ENCODE peak calls at places on chromosomes 13 and 19, in nine cellular contexts. One of them, this sample, is unnamed. For H3K9me2, the result is how much of the 10 kb centered on the place peaks cover.

GRCh38 chr13:109135018-109135417 is 505.6 kb downstream of the MYO16 start:
- DNase-seq in Karpas-422: peak
- DNase-seq in OCI-LY7: peak
- DNase-seq in PC-9: no peak
- DNase-seq in HCT116: no peak
- DNase-seq in hepatocyte: no peak
- DNase-seq in PC-3: peak
- DNase-seq in GM23338: no peak
- DNase-seq in GM23248: no peak
- DNase-seq in this sample: no peak

GRCh38 chr13:75372517-75372916 is 109.5 kb downstream of the TBC1D4 start:
- DNase-seq in PC-9: peak
- DNase-seq in GM23248: peak
- DNase-seq in PC-3: peak
- DNase-seq in HCT116: no peak
- DNase-seq in OCI-LY7: peak
- DNase-seq in GM23338: peak
- DNase-seq in hepatocyte: peak
- DNase-seq in Karpas-422: peak
- DNase-seq in this sample: peak

GRCh38 chr19:39317476-39317875 is 3.2 kb downstream of the LRFN1 start:
- DNase-seq in Karpas-422: no peak
- DNase-seq in hepatocyte: no peak
- DNase-seq in GM23248: no peak
- DNase-seq in HCT116: no peak
- DNase-seq in OCI-LY7: no peak
- DNase-seq in PC-9: no peak
- DNase-seq in GM23338: no peak
- DNase-seq in PC-3: no peak
- DNase-seq in this sample: no peak

GRCh38 chr13:31530883-31531282 is 208.4 kb upstream of the RXFP2 start:
- DNase-seq in PC-9: no peak
- DNase-seq in hepatocyte: no peak
- DNase-seq in OCI-LY7: no peak
- DNase-seq in HCT116: no peak
- DNase-seq in Karpas-422: no peak
- DNase-seq in GM23248: no peak
- DNase-seq in PC-3: no peak
- DNase-seq in GM23338: no peak
- DNase-seq in this sample: no peak

GRCh38 chr19:1857648-1858326 is 5.6 kb downstream of the KLF16 start:
- DNase-seq in Karpas-422: peak
- DNase-seq in hepatocyte: no peak
- DNase-seq in GM23248: no peak
- DNase-seq in OCI-LY7: no peak
- DNase-seq in PC-3: no peak
- DNase-seq in HCT116: no peak
- DNase-seq in PC-9: no peak
- DNase-seq in GM23338: no peak
- DNase-seq in this sample: no peak

GRCh38 chr13:59000770-59001169 is 1163.0 kb downstream of the DIAPH3 start:
- DNase-seq in hepatocyte: no peak
- DNase-seq in PC-9: no peak
- DNase-seq in OCI-LY7: no peak
- DNase-seq in GM23248: no peak
- DNase-seq in PC-3: no peak
- DNase-seq in GM23338: no peak
- DNase-seq in Karpas-422: no peak
- DNase-seq in HCT116: no peak
- DNase-seq in this sample: no peak

GRCh38 chr13:36430247-36431203 is 1.8 kb upstream of the CCNA1 start:
- DNase-seq in hepatocyte: no peak
- DNase-seq in OCI-LY7: no peak
- DNase-seq in PC-9: no peak
- DNase-seq in PC-3: no peak
- DNase-seq in GM23338: peak
- DNase-seq in Karpas-422: no peak
- DNase-seq in GM23248: peak
- DNase-seq in HCT116: no peak
- DNase-seq in this sample: no peak

GRCh38 chr19:10566658-10567410 is 1.0 kb upstream of the KRI1 start:
- DNase-seq in GM23248: peak
- DNase-seq in Karpas-422: peak
- DNase-seq in GM23338: no peak
- DNase-seq in PC-9: no peak
- DNase-seq in hepatocyte: no peak
- DNase-seq in PC-3: no peak
- DNase-seq in HCT116: no peak
- DNase-seq in OCI-LY7: peak
- DNase-seq in this sample: peak

GRCh38 chr13:93771782-93772181 is 545.2 kb downstream of the GPC6 start:
- DNase-seq in HCT116: no peak
- DNase-seq in OCI-LY7: no peak
- DNase-seq in PC-9: no peak
- DNase-seq in Karpas-422: no peak
- DNase-seq in GM23248: peak
- DNase-seq in GM23338: no peak
- DNase-seq in PC-3: peak
- DNase-seq in hepatocyte: no peak
- DNase-seq in this sample: no peak

GRCh38 chr19:22523940-22524339 is 101.8 kb upstream of the ZNF98 start:
- DNase-seq in GM23248: no peak
- DNase-seq in PC-9: no peak
- DNase-seq in hepatocyte: no peak
- DNase-seq in PC-3: no peak
- DNase-seq in GM23338: no peak
- DNase-seq in OCI-LY7: no peak
- DNase-seq in HCT116: no peak
- DNase-seq in Karpas-422: no peak
- DNase-seq in this sample: no peak

DNA sequence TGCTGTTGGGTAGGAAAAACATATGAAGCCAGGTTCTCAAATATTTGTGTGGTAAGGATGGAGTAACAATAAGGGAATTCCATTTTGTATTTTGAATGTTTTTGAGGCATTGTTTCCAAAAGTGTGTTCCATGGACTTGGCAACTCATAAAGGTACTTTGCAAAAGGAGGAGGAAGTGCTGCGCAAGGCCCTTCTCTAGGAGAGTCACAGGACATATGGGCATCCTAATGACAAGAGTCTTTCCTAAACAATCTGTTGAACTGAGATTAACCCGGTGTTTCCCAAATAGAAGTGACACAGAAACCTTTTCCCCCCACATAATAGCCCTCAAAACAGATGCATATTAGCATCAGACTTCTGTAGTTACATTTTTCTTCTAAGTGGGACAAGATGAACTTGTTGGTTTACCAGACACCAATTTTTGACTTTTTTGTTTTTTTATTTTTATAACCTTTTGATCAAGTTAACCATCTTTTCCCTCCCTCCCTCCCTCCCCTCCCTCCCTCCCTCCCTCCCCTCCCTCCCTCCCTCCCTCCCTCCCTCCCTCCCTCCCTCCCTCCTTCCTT is 209.3 kb downstream of the PCCA start:
- DNase-seq in OCI-LY7: no peak
- DNase-seq in HCT116: no peak
- DNase-seq in hepatocyte: no peak
- DNase-seq in GM23248: no peak
- DNase-seq in PC-9: no peak
- DNase-seq in Karpas-422: no peak
- DNase-seq in GM23338: no peak
- DNase-seq in PC-3: no peak
- DNase-seq in this sample: no peak
- H3K9me2 ChIP-seq in OCI-LY7: under half
- H3K9me2 ChIP-seq in HCT116: under half
- H3K9me2 ChIP-seq in hepatocyte: under half
- H3K9me2 ChIP-seq in GM23248: under half
- H3K9me2 ChIP-seq in PC-9: under half
- H3K9me2 ChIP-seq in Karpas-422: under half
- H3K9me2 ChIP-seq in GM23338: under half
- H3K9me2 ChIP-seq in PC-3: under half
- H3K9me2 ChIP-seq in this sample: under half

GRCh38 chr13:110289174-110289573 is 17.8 kb downstream of the COL4A1 start:
- DNase-seq in Karpas-422: no peak
- DNase-seq in PC-3: no peak
- DNase-seq in GM23248: no peak
- DNase-seq in PC-9: no peak
- DNase-seq in OCI-LY7: no peak
- DNase-seq in HCT116: no peak
- DNase-seq in GM23338: no peak
- DNase-seq in hepatocyte: no peak
- DNase-seq in this sample: no peak

GRCh38 chr13:110287031-110287828 is 19.7 kb downstream of the COL4A1 start:
- DNase-seq in GM23248: no peak
- DNase-seq in OCI-LY7: no peak
- DNase-seq in Karpas-422: no peak
- DNase-seq in hepatocyte: no peak
- DNase-seq in HCT116: no peak
- DNase-seq in PC-9: peak
- DNase-seq in PC-3: no peak
- DNase-seq in GM23338: no peak
- DNase-seq in this sample: no peak

GRCh38 chr13:110283661-110284516 is 23.1 kb downstream of the COL4A1 start:
- DNase-seq in PC-3: no peak
- DNase-seq in OCI-LY7: no peak
- DNase-seq in Karpas-422: no peak
- DNase-seq in hepatocyte: no peak
- DNase-seq in GM23248: peak
- DNase-seq in GM23338: no peak
- DNase-seq in PC-9: no peak
- DNase-seq in HCT116: no peak
- DNase-seq in this sample: no peak

GRCh38 chr13:110284809-110285519 is 22.0 kb downstream of the COL4A1 start:
- DNase-seq in HCT116: no peak
- DNase-seq in PC-3: no peak
- DNase-seq in GM23248: no peak
- DNase-seq in GM23338: no peak
- DNase-seq in PC-9: no peak
- DNase-seq in hepatocyte: no peak
- DNase-seq in OCI-LY7: no peak
- DNase-seq in Karpas-422: no peak
- DNase-seq in this sample: no peak

DNA sequence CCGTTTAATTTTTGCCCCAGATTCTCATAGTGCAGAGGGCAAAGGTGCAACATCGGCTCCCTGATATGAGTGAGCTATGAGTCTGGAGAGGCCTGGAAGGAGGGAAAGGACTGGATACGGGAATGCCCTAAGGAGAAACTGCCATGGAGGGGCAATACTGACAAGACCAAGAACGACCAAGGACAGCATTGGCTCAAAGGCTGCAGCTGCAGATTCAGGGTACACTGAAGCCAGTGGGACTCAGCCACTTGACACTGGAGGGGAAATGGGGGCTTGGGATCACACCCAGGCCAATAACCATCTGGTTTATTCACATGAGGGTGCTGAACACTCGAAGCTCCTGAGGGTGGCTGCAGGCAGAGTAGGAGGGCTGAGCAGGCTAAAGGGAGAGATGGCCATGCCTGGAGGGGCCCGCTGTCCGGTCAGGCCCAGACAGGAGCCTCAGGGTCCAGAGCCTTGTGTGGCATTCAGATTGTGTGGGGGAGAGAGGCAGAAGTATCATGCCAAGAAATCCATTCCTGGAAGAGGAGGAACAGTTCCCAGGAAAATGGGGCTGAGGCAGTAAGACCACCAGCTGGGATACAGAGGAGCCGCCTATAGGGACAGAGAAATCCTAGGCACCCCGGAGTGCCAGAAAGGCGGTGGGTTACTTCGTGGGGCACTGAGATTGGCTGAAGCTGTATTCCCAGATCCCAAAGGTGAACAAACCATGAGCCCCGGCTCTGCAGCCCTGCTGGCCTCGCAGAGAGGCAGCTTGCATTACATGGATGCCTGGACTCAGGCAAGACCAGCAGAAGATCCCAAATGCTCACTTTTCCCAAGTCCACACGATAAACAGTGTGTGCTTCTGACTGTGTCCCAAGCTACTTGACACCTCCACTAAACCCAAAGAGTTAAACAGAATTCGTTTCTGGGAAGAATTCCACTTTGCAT is 20.7 kb downstream of the COL4A1 start:
- DNase-seq in PC-9: no peak
- DNase-seq in PC-3: no peak
- DNase-seq in GM23338: no peak
- DNase-seq in GM23248: no peak
- DNase-seq in OCI-LY7: no peak
- DNase-seq in HCT116: no peak
- DNase-seq in Karpas-422: no peak
- DNase-seq in hepatocyte: no peak
- DNase-seq in this sample: no peak
- H3K9me2 ChIP-seq in PC-9: under half
- H3K9me2 ChIP-seq in PC-3: under half
- H3K9me2 ChIP-seq in GM23338: under half
- H3K9me2 ChIP-seq in GM23248: under half
- H3K9me2 ChIP-seq in OCI-LY7: under half
- H3K9me2 ChIP-seq in HCT116: under half
- H3K9me2 ChIP-seq in Karpas-422: under half
- H3K9me2 ChIP-seq in hepatocyte: under half
- H3K9me2 ChIP-seq in this sample: under half

DNA sequence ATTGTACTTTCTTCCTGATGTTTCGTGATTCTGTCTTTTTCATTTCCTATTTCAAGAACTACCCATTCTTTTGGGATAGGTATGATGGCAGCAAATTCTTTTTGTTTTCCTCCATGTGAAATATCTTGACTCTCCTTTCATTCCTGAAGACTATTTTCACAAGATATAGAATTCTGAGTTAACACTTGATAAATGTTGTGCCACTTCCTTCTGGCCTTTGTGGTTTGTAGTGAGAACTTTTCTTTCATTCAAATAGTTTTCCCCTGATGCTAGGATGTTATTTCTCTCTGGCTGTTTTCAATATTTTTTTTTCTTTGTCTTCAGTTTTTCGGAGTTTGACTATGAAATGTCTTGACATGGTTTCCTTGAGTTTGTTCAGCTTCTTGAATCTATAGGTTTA is 8.3 kb upstream of the TUBGCP3 start:
- DNase-seq in HCT116: no peak
- DNase-seq in GM23248: no peak
- DNase-seq in OCI-LY7: no peak
- DNase-seq in PC-3: no peak
- DNase-seq in GM23338: no peak
- DNase-seq in PC-9: no peak
- DNase-seq in hepatocyte: no peak
- DNase-seq in Karpas-422: no peak
- DNase-seq in this sample: no peak
- H3K9me2 ChIP-seq in HCT116: under half
- H3K9me2 ChIP-seq in GM23248: under half
- H3K9me2 ChIP-seq in OCI-LY7: under half
- H3K9me2 ChIP-seq in PC-3: under half
- H3K9me2 ChIP-seq in GM23338: under half
- H3K9me2 ChIP-seq in PC-9: under half
- H3K9me2 ChIP-seq in hepatocyte: under half
- H3K9me2 ChIP-seq in Karpas-422: under half
- H3K9me2 ChIP-seq in this sample: under half

DNA sequence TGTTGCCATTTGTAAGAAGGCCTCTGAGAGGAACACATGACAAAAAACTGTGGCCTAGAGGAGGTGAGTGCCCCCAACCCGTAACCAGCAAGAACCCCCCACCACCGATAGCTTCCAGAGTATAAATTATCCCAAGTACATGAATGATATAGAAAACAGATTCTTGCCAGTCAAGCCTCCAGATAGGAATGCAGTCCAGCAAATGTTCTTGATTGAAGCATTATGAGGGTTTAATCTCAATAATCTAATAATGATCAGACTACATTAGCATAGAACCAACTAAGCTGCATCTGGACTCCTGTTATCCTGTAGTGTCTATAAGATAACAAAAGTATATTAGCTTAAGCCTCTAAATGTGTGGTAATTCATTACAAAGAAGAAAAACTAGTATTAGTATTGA is 908.9 kb upstream of the ATXN8OS start:
- DNase-seq in GM23248: no peak
- DNase-seq in PC-9: no peak
- DNase-seq in PC-3: no peak
- DNase-seq in HCT116: no peak
- DNase-seq in OCI-LY7: no peak
- DNase-seq in hepatocyte: no peak
- DNase-seq in GM23338: no peak
- DNase-seq in Karpas-422: no peak
- DNase-seq in this sample: no peak
- H3K9me2 ChIP-seq in GM23248: under half
- H3K9me2 ChIP-seq in PC-9: under half
- H3K9me2 ChIP-seq in PC-3: under half
- H3K9me2 ChIP-seq in HCT116: under half
- H3K9me2 ChIP-seq in OCI-LY7: under half
- H3K9me2 ChIP-seq in hepatocyte: under half
- H3K9me2 ChIP-seq in GM23338: under half
- H3K9me2 ChIP-seq in Karpas-422: under half
- H3K9me2 ChIP-seq in this sample: under half